ENCODE peak calls at places on chromosomes 3 and 15, in four cellular contexts. M is fibroblast of lung, L is head of caudate nucleus, T is T-cell. S is an unnamed sample.

GRCh38 chr3:33980252-33980651 is 181.8 kb downstream of the PDCD6IP start:
- DNase-seq in M (peak), L (no peak), T (no peak), S (no peak)

GRCh38 chr3:78880588-78881461 is 887.0 kb downstream of the ROBO1 start:
- DNase-seq in M (no peak), L (no peak), T (no peak), S (no peak)

GRCh38 chr3:184740509-184741258 is 28.8 kb upstream of the MAGEF1 start:
- DNase-seq in M (peak), L (peak), T (no peak), S (no peak)

GRCh38 chr15:60982249-60982932 is 246.7 kb downstream of the RORA start:
- DNase-seq in M (no peak), L (no peak), T (no peak), S (no peak)

GRCh38 chr15:39583586-39584265 is 2.8 kb downstream of the THBS1 start:
- DNase-seq in M (peak), L (no peak), T (no peak), S (no peak)

GRCh38 chr3:155712008-155712407 is 32.9 kb downstream of the PLCH1 start:
- DNase-seq in M (no peak), L (no peak), T (no peak), S (no peak)

GRCh38 chr15:90001062-90001682 is at the start of gene ZNF710:
- DNase-seq in M (peak), L (peak), T (no peak), S (no peak)

GRCh38 chr3:194282436-194283122 is 68.5 kb downstream of the CPN2 start:
- DNase-seq in M (no peak), L (no peak), T (no peak), S (no peak)

GRCh38 chr15:66704019-66704782 is 2.2 kb downstream of the SMAD6 start:
- DNase-seq in M (no peak), L (no peak), T (no peak), S (no peak)

GRCh38 chr15:99613887-99614642 is 48.3 kb downstream of the MEF2A start:
- DNase-seq in M (no peak), L (no peak), T (no peak), S (no peak)

GRCh38 chr15:89587955-89588354 is 12.7 kb downstream of the TICRR start:
- DNase-seq in M (peak), L (no peak), T (no peak), S (no peak)

GRCh38 chr15:41051139-41051538 is 64.9 kb downstream of the INO80 start:
- DNase-seq in M (no peak), L (no peak), T (no peak), S (no peak)

GRCh38 chr15:40873625-40874561 is at the start of gene RHOV:
- DNase-seq in M (peak), L (peak), T (peak), S (no peak)

GRCh38 chr15:28885630-28886430 is at the start of gene APBA2:
- DNase-seq in M (peak), L (peak), T (peak), S (no peak)

GRCh38 chr15:39720721-39721611 is 61.7 kb downstream of the FSIP1 start:
- DNase-seq in M (peak), L (no peak), T (no peak), S (no peak)

GRCh38 chr15:36644156-36644896 is 64.9 kb downstream of the CDIN1 start:
- DNase-seq in M (peak), L (no peak), T (no peak), S (no peak)

GRCh38 chr3:33658039-33658438 is 60.0 kb downstream of the CLASP2 start:
- DNase-seq in M (no peak), L (no peak), T (no peak), S (no peak)

GRCh38 chr3:12709334-12709733 is 45.4 kb upstream of the RAF1 start:
- DNase-seq in M (no peak), L (no peak), T (no peak), S (no peak)

GRCh38 chr3:125200731-125201139 is 11.8 kb downstream of the SLC12A8 start:
- DNase-seq in M (no peak), L (no peak), T (no peak), S (no peak)

S was measured in iPS DF 6.9.